ENCODE peak calls at places on chromosomes 16 and 17, in seven cellular contexts. J is H1, G is NB4, S is esophagus squamous epithelium, I is uterus, M is prostate gland, X is testis. O is an unnamed sample.

GRCh38 chr17:82655038-82655479 is 6.8 kb upstream of the WDR45B start:
- DNase-seq in J (no peak), G (peak), S (no peak), I (no peak), M (peak), X (no peak), O (no peak)

GRCh38 chr17:74150428-74151025 is 53.0 kb upstream of the RPL38 start:
- DNase-seq in J (no peak), G (no peak), S (no peak), I (no peak), M (no peak), X (no peak), O (no peak)

GRCh38 chr17:75665981-75666380 is 973 bp downstream of the RECQL5 start:
- DNase-seq in J (no peak), G (no peak), S (no peak), I (no peak), M (no peak), X (no peak), O (no peak)

GRCh38 chr16:1102921-1103648 is 7.0 kb upstream of the C1QTNF8 start:
- DNase-seq in J (no peak), G (peak), S (no peak), I (no peak), M (peak), X (peak), O (peak)

GRCh38 chr17:77425791-77426641 is 285.2 kb downstream of the SEC14L1 start:
- DNase-seq in J (no peak), G (peak), S (no peak), I (peak), M (peak), X (no peak), O (peak)

GRCh38 chr16:1181715-1182671 is 29.1 kb downstream of the CACNA1H start:
- DNase-seq in J (no peak), G (no peak), S (no peak), I (peak), M (no peak), X (peak), O (no peak)

GRCh38 chr17:78940708-78941107 is 15.5 kb upstream of the TIMP2 start:
- DNase-seq in J (no peak), G (no peak), S (no peak), I (no peak), M (no peak), X (no peak), O (no peak)

GRCh38 chr17:34485999-34486398 is 93.4 kb upstream of the TMEM132E start:
- DNase-seq in J (no peak), G (peak), S (no peak), I (no peak), M (no peak), X (no peak), O (no peak)

GRCh38 chr17:82252511-82253178 is 20.9 kb downstream of the CSNK1D start:
- DNase-seq in J (no peak), G (no peak), S (no peak), I (no peak), M (no peak), X (no peak), O (no peak)

GRCh38 chr16:19382887-19383816 is 34.5 kb upstream of the TMC5 start:
- DNase-seq in J (no peak), G (no peak), S (no peak), I (no peak), M (no peak), X (no peak), O (no peak)

GRCh38 chr17:43356999-43357398 is 41.8 kb upstream of the ARL4D start:
- DNase-seq in J (no peak), G (no peak), S (no peak), I (peak), M (no peak), X (no peak), O (no peak)

GRCh38 chr17:51120357-51120738 is 320 bp downstream of the SPAG9 start:
- DNase-seq in J (no peak), G (no peak), S (no peak), I (no peak), M (peak), X (peak), O (no peak)

GRCh38 chr16:75097941-75098897 is 18.4 kb downstream of the LDHD start:
- DNase-seq in J (no peak), G (no peak), S (no peak), I (no peak), M (no peak), X (no peak), O (no peak)

GRCh38 chr17:78142113-78142861 is 3.9 kb upstream of the C17orf99 start:
- DNase-seq in J (no peak), G (no peak), S (no peak), I (no peak), M (peak), X (no peak), O (no peak)

GRCh38 chr17:38908676-38909181 is 16.7 kb upstream of the LASP1NB start:
- DNase-seq in J (no peak), G (no peak), S (no peak), I (no peak), M (peak), X (no peak), O (no peak)

GRCh38 chr17:40065041-40065770 is 2.4 kb downstream of the THRA start:
- DNase-seq in J (no peak), G (peak), S (no peak), I (no peak), M (no peak), X (no peak), O (no peak)

GRCh38 chr17:74190807-74191206 is 12.7 kb upstream of the RPL38 start:
- DNase-seq in J (no peak), G (no peak), S (no peak), I (no peak), M (no peak), X (peak), O (no peak)

GRCh38 chr17:44557653-44558285 is 485 bp downstream of the FZD2 start:
- DNase-seq in J (no peak), G (peak), S (no peak), I (peak), M (no peak), X (peak), O (peak)

GRCh38 chr16:57774886-57775285 is 27.4 kb downstream of the KIFC3 start:
- DNase-seq in J (no peak), G (no peak), S (no peak), I (no peak), M (no peak), X (no peak), O (no peak)

GRCh38 chr17:31680126-31680525 is 178.9 kb downstream of the COPRS start:
- DNase-seq in J (no peak), G (peak), S (no peak), I (no peak), M (no peak), X (no peak), O (no peak)

GRCh38 chr17:27817731-27818130 is 17.4 kb upstream of the NOS2 start:
- DNase-seq in J (no peak), G (no peak), S (no peak), I (no peak), M (no peak), X (no peak), O (no peak)

GRCh38 chr16:733382-734207 is 6.7 kb downstream of the HAGHL start:
- DNase-seq in J (no peak), G (peak), S (no peak), I (no peak), M (no peak), X (no peak), O (no peak)

GRCh38 chr16:47045459-47045858 is 72.0 kb upstream of the DNAJA2 start:
- DNase-seq in J (no peak), G (peak), S (no peak), I (no peak), M (no peak), X (no peak), O (no peak)

GRCh38 chr17:72446118-72446517 is 325.3 kb downstream of the SOX9 start:
- DNase-seq in J (no peak), G (no peak), S (no peak), I (no peak), M (no peak), X (no peak), O (no peak)

GRCh38 chr17:66200685-66201092 is 8.8 kb upstream of the CEP112 start:
- DNase-seq in J (no peak), G (peak), S (no peak), I (peak), M (peak), X (peak), O (peak)

GRCh38 chr17:17580662-17581470 is 10.6 kb downstream of the PEMT start:
- DNase-seq in J (no peak), G (peak), S (no peak), I (no peak), M (no peak), X (no peak), O (no peak)

GRCh38 chr16:88141580-88141979 is 190.3 kb downstream of the BANP start:
- DNase-seq in J (no peak), G (no peak), S (no peak), I (no peak), M (no peak), X (no peak), O (no peak)

GRCh38 chr16:87465306-87465705 is 27.5 kb downstream of the ZCCHC14 start:
- DNase-seq in J (no peak), G (peak), S (peak), I (peak), M (peak), X (peak), O (peak)

GRCh38 chr17:36089888-36090836 is at the start of gene CCL3:
- DNase-seq in J (no peak), G (peak), S (no peak), I (no peak), M (no peak), X (no peak), O (no peak)

GRCh38 chr17:74524751-74525725 is 6.2 kb downstream of the CD300LB start:
- DNase-seq in J (no peak), G (no peak), S (no peak), I (no peak), M (no peak), X (no peak), O (no peak)

GRCh38 chr16:149024-149675 is 3.3 kb upstream of the HBZ start:
- DNase-seq in J (no peak), G (no peak), S (no peak), I (no peak), M (no peak), X (no peak), O (peak)

GRCh38 chr17:63842173-63842539 is 329 bp downstream of the SMARCD2 start:
- DNase-seq in J (no peak), G (peak), S (peak), I (peak), M (peak), X (no peak), O (no peak)

GRCh38 chr16:86064431-86065250 is 165.7 kb downstream of the IRF8 start:
- DNase-seq in J (no peak), G (no peak), S (no peak), I (no peak), M (no peak), X (no peak), O (no peak)

GRCh38 chr17:73533127-73533526 is 111.1 kb downstream of the SDK2 start:
- DNase-seq in J (no peak), G (no peak), S (no peak), I (no peak), M (peak), X (peak), O (no peak)

GRCh38 chr17:511001-511690 is 158.5 kb upstream of the RPH3AL start:
- DNase-seq in J (no peak), G (no peak), S (no peak), I (peak), M (no peak), X (no peak), O (no peak)

GRCh38 chr17:78529871-78530670 is 47.1 kb downstream of the DNAH17 start:
- DNase-seq in J (no peak), G (no peak), S (no peak), I (no peak), M (no peak), X (no peak), O (no peak)

GRCh38 chr16:12513057-12513790 is 290.5 kb downstream of the CPPED1 start:
- DNase-seq in J (no peak), G (no peak), S (no peak), I (no peak), M (no peak), X (no peak), O (no peak)

GRCh38 chr17:20908373-20909273 is 134.2 kb downstream of the USP22 start:
- DNase-seq in J (peak), G (peak), S (peak), I (peak), M (peak), X (peak), O (peak)

GRCh38 chr16:14251419-14251818 is 180.3 kb downstream of the MRTFB start:
- DNase-seq in J (no peak), G (no peak), S (no peak), I (no peak), M (no peak), X (no peak), O (no peak)

DNA sequence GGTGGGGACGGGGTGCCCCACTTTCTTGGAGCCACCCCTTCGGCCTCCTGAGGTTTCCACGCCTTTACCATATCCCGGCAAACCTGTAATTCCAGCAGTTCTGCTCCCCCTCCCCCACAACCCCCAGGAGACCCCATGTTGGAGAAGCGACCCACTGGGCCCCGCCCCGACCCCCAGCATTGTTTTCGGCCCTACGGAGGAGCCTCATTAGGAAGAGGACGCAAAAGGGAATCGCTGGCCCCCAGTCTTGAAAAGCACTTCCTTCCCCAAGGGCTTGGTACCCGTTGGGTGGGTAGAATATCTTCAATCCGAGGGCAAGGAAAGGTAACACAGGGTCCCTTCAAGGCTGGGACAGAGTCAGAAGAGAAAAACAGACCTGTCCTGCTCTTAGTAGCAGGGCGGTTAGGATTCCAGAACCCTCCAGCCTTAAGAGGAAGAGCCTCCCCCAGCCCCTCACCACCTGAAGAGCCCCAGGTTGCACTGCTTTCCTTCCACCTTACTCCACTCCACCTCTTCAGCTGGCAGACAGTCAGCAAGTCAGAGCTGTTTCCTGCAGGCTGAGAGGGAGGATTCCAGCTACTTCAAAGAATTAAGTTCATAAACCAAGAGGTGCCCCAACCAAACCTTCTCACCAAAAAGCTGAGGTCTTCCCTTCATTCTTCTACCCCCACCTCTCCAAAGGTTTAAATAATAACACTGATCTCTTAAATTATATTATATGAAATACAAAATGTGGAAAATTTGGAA is 803 bp upstream of the TLCD2 start:
- DNase-seq in J (no peak), G (no peak), S (no peak), I (no peak), M (no peak), X (no peak), O (no peak)
- TF ChIP-seq POLR2A in J (no peak), G (no peak), S (no peak), I (no peak), M (no peak), X (no peak), O (peak)

GRCh38 chr16:3129137-3130131 is 5.4 kb upstream of the ZNF213 start:
- DNase-seq in J (peak), G (peak), S (peak), I (peak), M (peak), X (peak), O (peak)
- TF ChIP-seq POLR2A in J (no peak), G (peak), S (peak), I (no peak), M (no peak), X (no peak), O (peak)

GRCh38 chr17:68871447-68871846 is 83.7 kb downstream of the ABCA8 start:
- DNase-seq in J (no peak), G (no peak), S (no peak), I (no peak), M (no peak), X (no peak), O (no peak)
- TF ChIP-seq POLR2A in J (no peak), G (no peak), S (no peak), I (no peak), M (no peak), X (no peak), O (no peak)

GRCh38 chr17:5486206-5487124 is at the start of gene MIS12:
- DNase-seq in J (peak), G (peak), S (peak), I (peak), M (peak), X (peak), O (peak)
- TF ChIP-seq POLR2A in J (peak), G (peak), S (peak), I (peak), M (peak), X (no peak), O (peak)

DNA sequence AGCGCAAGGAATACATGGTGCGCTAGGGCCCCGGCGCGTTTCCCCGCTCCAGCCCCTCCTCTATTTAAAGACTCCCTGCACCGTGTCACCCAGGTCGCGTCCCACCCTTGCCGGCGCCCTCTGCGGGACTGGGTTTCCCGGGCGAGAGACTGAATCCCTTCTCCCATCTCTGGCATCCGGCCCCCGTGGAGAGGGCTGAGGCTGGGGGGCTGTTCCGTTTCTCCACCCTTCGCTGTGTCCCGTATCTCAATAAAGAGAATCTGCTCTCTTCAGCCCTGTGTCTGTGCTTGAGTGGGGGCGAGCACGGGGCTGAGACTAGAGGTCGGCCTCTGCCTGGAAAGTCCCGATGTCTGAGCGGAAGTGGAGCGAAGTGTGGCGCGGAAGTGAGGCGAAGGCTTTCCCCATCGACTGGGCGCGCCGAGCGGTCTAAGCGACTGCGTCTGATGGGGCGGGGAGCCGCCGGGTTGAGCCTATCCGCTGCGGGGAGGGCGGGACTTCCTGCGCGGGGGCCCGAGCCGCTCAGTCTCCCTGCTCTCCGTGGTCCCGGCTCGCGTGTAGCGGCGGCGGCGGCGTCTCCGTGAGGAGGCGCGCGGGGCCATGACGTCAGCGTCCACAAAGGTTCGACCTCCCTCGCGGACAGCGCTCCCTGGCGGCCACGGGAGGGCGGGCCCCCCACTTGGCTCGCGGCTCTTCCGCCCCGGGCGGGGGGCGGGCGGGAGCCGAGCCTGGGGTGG is 2.0 kb downstream of the RNASEK start:
- DNase-seq in J (peak), G (peak), S (peak), I (peak), M (peak), X (peak), O (peak)
- TF ChIP-seq POLR2A in J (no peak), G (peak), S (peak), I (peak), M (peak), X (peak), O (peak)